ENCODE peak calls at places on chromosomes 3 and 15, in eight cellular contexts. F is glutamatergic neuron, K is IMR-90, H is cardiac muscle cell, A is NB4, S is SK-N-SH, W is mesothelial cell of epicardium, Y is fibroblast of villous mesenchyme. E is an unnamed sample.

GRCh38 chr15:25792128-25792527 is 71.0 kb downstream of the ATP10A start:
- DNase-seq in S (no peak), Y (no peak), K (no peak), F (no peak), W (no peak), H (no peak), A (no peak), E (no peak)

GRCh38 chr3:63961891-63962290 is 49.7 kb upstream of the SCAANT1 start:
- DNase-seq in W (no peak), S (peak; percentile 39), A (peak; percentile 41), F (no peak), K (peak; percentile 68), H (peak; percentile 40), Y (peak; percentile 73), E (no peak)

GRCh38 chr15:97576916-97577645 is 383.4 kb upstream of the ARRDC4 start:
- DNase-seq in S (no peak), H (no peak), Y (no peak), K (no peak), W (no peak), F (no peak), A (no peak), E (no peak)

GRCh38 chr3:70771426-70772147 is 459.1 kb upstream of the MDFIC2 start:
- DNase-seq in Y (no peak), F (no peak), S (no peak), W (no peak), H (no peak), K (peak; percentile 71), A (no peak), E (no peak)

GRCh38 chr3:137024348-137024747 is 66.6 kb downstream of the IL20RB start:
- DNase-seq in F (no peak), H (no peak), K (no peak), W (no peak), A (peak; percentile 49), Y (no peak), S (no peak), E (no peak)

GRCh38 chr3:148809835-148810234 is 17.8 kb upstream of the CPB1 start:
- DNase-seq in Y (no peak), W (no peak), H (no peak), K (no peak), A (no peak), F (no peak), S (no peak), E (no peak)

GRCh38 chr3:139676634-139677197 is 1.1 kb downstream of the NMNAT3 start:
- DNase-seq in W (no peak), A (peak; percentile 2), H (no peak), S (no peak), Y (no peak), K (no peak), F (no peak), E (no peak)

GRCh38 chr3:156160653-156161052 is 40.3 kb downstream of the KCNAB1 start:
- DNase-seq in Y (no peak), S (no peak), A (no peak), W (no peak), H (no peak), F (no peak), K (no peak), E (no peak)

GRCh38 chr3:46693038-46693896 is at the start of gene ALS2CL:
- DNase-seq in W (no peak), Y (no peak), A (peak; percentile 30), K (no peak), F (peak; percentile 55), S (peak; percentile 92), H (peak; percentile 17), E (peak; percentile 56)

GRCh38 chr3:149142647-149143046 is 13.2 kb downstream of the HPS3 start:
- DNase-seq in H (no peak), K (no peak), F (no peak), S (no peak), A (peak; percentile 96), W (no peak), Y (no peak), E (no peak)

GRCh38 chr3:126562737-126563276 is 4.1 kb upstream of the C3orf22 start:
- DNase-seq in F (no peak), K (no peak), W (no peak), A (no peak), Y (no peak), S (no peak), H (no peak), E (no peak)

GRCh38 chr3:57544181-57545125 is at the start of gene DNAH12:
- DNase-seq in S (peak; percentile 75), H (peak; percentile 55), F (peak; percentile 86), A (no peak), K (no peak), Y (no peak), W (peak; percentile 62), E (no peak)

GRCh38 chr3:134197681-134198261 is 52.9 kb downstream of the RYK start:
- DNase-seq in S (peak; percentile 48), W (no peak), A (peak; percentile 66), H (peak; percentile 74), K (peak; percentile 83), F (no peak), Y (peak; percentile 70), E (no peak)

GRCh38 chr3:35758358-35758757 is 119.0 kb downstream of the ARPP21 start:
- DNase-seq in K (no peak), W (no peak), S (no peak), A (no peak), F (no peak), Y (no peak), H (no peak), E (no peak)

GRCh38 chr3:11307830-11308432 is 35.7 kb downstream of the ATG7 start:
- DNase-seq in K (no peak), H (no peak), F (no peak), A (no peak), Y (peak; percentile 65), S (no peak), W (no peak), E (no peak)

GRCh38 chr3:145024700-145025099 is 1053.1 kb downstream of the DIPK2A start:
- DNase-seq in K (no peak), A (no peak), H (no peak), F (no peak), W (no peak), S (no peak), Y (no peak), E (no peak)

GRCh38 chr3:126258670-126259069 is 78.3 kb upstream of the ALDH1L1 start:
- DNase-seq in S (no peak), A (peak; percentile 76), F (no peak), H (no peak), Y (no peak), W (no peak), K (no peak), E (no peak)

GRCh38 chr3:130870423-130870822 is 23.5 kb upstream of the ATP2C1 start:
- DNase-seq in K (no peak), Y (no peak), A (no peak), H (no peak), W (no peak), F (no peak), S (no peak), E (no peak)

GRCh38 chr15:66046751-66047150 is 177.5 kb downstream of the RAB11A start:
- DNase-seq in H (no peak), Y (no peak), K (no peak), W (no peak), A (no peak), S (peak; percentile 40), F (no peak), E (no peak)
- TF ChIP-seq CTCF in H (no peak), Y (no peak), K (no peak), W (no peak), A (peak; percentile 3), S (no peak), F (no peak), E (peak; percentile 3)

DNA sequence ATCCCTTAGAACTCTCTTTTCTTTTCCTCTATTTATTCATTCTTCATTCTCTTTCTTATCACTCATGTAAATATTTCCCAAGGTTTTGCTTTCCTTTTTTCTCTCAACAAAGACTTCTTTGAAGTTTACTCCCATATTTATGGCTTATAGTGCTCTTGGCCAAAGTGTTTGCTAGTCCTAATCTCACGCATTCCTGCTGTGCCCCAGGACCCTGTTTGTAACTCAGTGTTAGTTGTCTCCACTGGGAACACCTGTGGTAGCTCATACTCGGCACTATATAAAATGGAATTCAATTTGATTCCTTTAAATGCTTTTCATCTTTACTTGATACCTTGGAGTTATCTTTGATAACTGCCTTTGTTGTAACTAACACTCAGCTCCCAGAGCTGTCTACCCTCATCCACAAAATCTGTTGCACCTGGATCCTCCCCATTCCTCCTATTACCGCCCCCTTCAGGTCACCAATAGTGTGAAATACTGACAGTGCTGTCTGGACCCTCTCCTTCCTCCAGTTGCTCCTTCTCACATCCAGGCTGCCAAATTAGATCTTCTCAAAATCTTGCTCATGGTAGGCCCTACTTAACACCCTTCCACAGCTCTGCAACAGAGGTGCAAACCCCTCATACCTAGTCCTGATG is 76.8 kb downstream of the TIGIT start:
- DNase-seq in K (no peak), Y (no peak), W (no peak), S (no peak), H (no peak), F (no peak), A (no peak), E (no peak)
- TF ChIP-seq CTCF in K (no peak), Y (peak; percentile 27), W (no peak), S (no peak), H (no peak), F (peak; percentile 27), A (peak; percentile 21), E (no peak)

DNA sequence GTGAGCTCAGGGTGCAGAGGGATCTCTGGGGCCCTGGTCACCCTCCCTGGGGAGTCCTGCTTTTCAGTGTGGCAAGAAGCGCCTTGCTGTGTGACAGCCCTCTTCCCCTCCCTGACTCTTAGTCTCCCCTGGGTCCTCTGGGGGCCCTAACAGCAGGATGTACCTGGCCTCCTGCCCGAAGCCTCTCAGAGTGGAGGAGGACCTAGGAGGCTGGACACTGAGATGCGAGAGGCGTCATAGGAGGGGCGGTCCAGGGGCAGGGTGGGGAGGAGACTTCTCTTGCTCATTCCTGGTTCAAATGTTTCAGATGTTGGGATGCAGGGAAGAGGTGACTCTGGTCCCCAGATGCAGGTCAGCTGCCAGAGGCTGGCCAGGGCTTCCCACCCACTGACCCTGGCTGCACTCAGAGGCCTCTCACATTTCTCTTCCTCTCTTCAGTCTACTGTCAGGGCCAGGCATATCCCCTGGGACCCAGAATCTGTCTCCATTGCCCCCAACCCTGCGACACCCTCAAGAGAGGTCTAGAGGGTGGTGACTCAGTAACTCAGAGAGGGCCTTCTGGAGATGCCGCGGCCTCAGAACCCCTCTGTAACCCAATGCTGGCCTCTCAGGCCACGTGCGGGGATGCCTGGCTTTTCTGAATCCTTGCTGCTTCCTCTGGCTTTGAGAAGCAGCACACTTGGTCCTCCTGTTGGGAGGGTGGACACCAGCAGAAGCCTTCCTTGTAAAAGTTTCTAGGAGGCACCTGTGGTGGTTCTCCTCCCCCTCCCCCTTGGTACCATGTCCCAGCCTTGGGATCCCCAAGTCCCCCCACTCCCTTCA is 25.9 kb downstream of the SNX33 start:
- DNase-seq in S (no peak), H (peak; percentile 92), A (peak; percentile 98), F (no peak), K (peak; percentile 70), Y (peak; percentile 79), W (no peak), E (no peak)
- TF ChIP-seq CTCF in S (no peak), H (no peak), A (no peak), F (no peak), K (no peak), Y (no peak), W (no peak), E (no peak)

DNA sequence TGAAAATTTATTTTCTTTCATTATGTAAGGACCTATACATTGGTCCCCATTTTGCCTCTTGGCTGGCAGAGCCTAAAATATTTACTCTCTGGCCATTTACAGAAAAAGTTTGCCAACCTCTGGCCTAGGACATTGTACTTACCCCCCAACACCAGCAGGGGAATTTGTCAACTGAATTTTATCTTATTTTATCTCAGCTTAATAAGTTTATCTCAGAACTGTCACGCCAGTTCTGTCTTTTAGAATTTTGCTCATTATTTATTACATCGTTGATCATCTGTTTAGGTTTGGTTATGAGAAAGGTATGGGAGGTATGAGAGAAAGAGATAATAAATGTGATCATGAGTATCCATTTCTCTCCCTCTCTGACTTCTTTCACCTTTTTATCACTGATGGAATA is 38.3 kb downstream of the CHD2 start:
- DNase-seq in W (no peak), A (no peak), S (no peak), K (no peak), Y (no peak), H (no peak), F (no peak), E (no peak)
- TF ChIP-seq CTCF in W (peak; percentile 62), A (peak; percentile 12), S (peak; percentile 43), K (peak; percentile 8), Y (peak; percentile 38), H (peak; percentile 33), F (peak; percentile 70), E (no peak)

E was measured in D721Med.